ENCODE peak calls at places on chromosomes 12 and 14, in ten cellular contexts. R, B, K, F, L, A, G, J, E and Y are unnamed samples.
A peak's percentile ranks its signal among the peaks of the same experiment; 100 is the strongest.

GRCh38 chr14:72443991-72444431 is 449.9 kb downstream of the DPF3 start:
- DNase-seq in G (no peak), B (peak; percentile 18), L (no peak), R (peak; percentile 82), J (no peak), K (peak; percentile 34), A (no peak), F (no peak), E (no peak), Y (no peak)

GRCh38 chr12:19150273-19150895 is 20.9 kb downstream of the PLEKHA5 start:
- DNase-seq in L (peak; percentile 10), F (no peak), G (no peak), E (no peak), B (peak; percentile 43), K (no peak), R (no peak), J (peak; percentile 20), A (no peak), Y (no peak)

GRCh38 chr12:130838284-130838950 is 633 bp downstream of the STX2 start:
- DNase-seq in K (peak; percentile 40), B (no peak), R (peak; percentile 46), G (no peak), E (no peak), F (no peak), L (peak; percentile 31), A (no peak), J (peak; percentile 28), Y (peak; percentile 39)

GRCh38 chr12:40829738-40830144 is 137.5 kb downstream of the CNTN1 start:
- DNase-seq in F (no peak), G (no peak), A (no peak), R (no peak), E (no peak), J (no peak), K (no peak), B (peak; percentile 68), L (peak; percentile 35), Y (no peak)

GRCh38 chr12:92928431-92928961 is 599 bp downstream of the EEA1 start:
- DNase-seq in G (no peak), J (peak; percentile 44), K (no peak), E (no peak), A (no peak), R (peak; percentile 51), F (peak; percentile 49), L (no peak), B (peak; percentile 9), Y (peak; percentile 45)

GRCh38 chr12:51954465-51955361 is 3.2 kb downstream of the ACVR1B start:
- DNase-seq in E (no peak), L (no peak), A (peak; percentile 59), G (no peak), B (no peak), K (no peak), R (no peak), J (no peak), F (no peak), Y (no peak)

GRCh38 chr12:40152783-40153383 is 47.0 kb upstream of the SLC2A13 start:
- DNase-seq in L (peak; percentile 36), A (no peak), R (peak; percentile 69), G (peak; percentile 20), E (peak; percentile 3), J (peak; percentile 96), B (no peak), F (peak; percentile 18), K (no peak), Y (peak; percentile 19)

GRCh38 chr14:20632831-20633771 is 8.4 kb downstream of the OR6S1 start:
- DNase-seq in F (no peak), G (no peak), J (peak; percentile 88), R (peak; percentile 85), K (peak; percentile 65), A (no peak), L (peak; percentile 89), B (peak; percentile 85), E (no peak), Y (no peak)

GRCh38 chr12:115140981-115141380 is 457.0 kb upstream of the TBX3 start:
- DNase-seq in F (no peak), B (no peak), R (no peak), E (no peak), J (no peak), A (no peak), L (no peak), G (no peak), K (no peak), Y (no peak)

GRCh38 chr12:57242691-57243454 is 8.1 kb downstream of the STAC3 start:
- DNase-seq in B (peak; percentile 45), E (peak; percentile 80), A (peak; percentile 96), L (no peak), K (peak; percentile 58), G (peak; percentile 46), F (peak; percentile 29), R (peak; percentile 69), J (peak; percentile 33), Y (peak; percentile 70)

GRCh38 chr12:20601668-20602280 is 93.4 kb upstream of the SLCO1C1 start:
- DNase-seq in G (no peak), A (no peak), R (no peak), L (peak; percentile 18), E (no peak), F (no peak), B (no peak), K (no peak), J (peak; percentile 9), Y (no peak)